ENCODE peak calls at places on chromosomes 6 and 20, in eight cellular contexts. F is hypothalamus; R is AG08395; Z is activated CD4-positive, alpha-beta T cell treated with anti-CD3 and anti-CD28 coated beads, Interleukin-2, amount 10 ng/mL, durations not matched to agents 7 days and 5 days; H is WTC11; K is CD8-positive, alpha-beta T cell; E is NK-92 treated with Interleukin-12 subunit alpha and Interleukin-12 subunit beta, amount 100 ng/mL, for 24 hours; B is activated T-helper 1 cell treated with anti-CD3 and anti-CD28 coated beads, Interleukin-2, amount 50 U/mL, for 16 hours. M is an unnamed sample.

GRCh38 chr6:154414021-154414813 is 57.6 kb upstream of the IPCEF1 start:
- DNase-seq in F (no peak), R (no peak), Z (no peak), H (no peak), K (no peak), E (no peak), B (no peak), M (no peak)

GRCh38 chr20:36349384-36350170 is 43.4 kb downstream of the DLGAP4 start:
- DNase-seq in F (no peak), R (no peak), Z (no peak), H (no peak), K (no peak), E (no peak), B (no peak), M (no peak)

GRCh38 chr6:85464722-85465150 is 14.9 kb downstream of the NT5E start:
- DNase-seq in F (no peak), R (peak; percentile 74), Z (peak; percentile 16), H (no peak), K (no peak), E (peak; percentile 34), B (no peak), M (no peak)

GRCh38 chr6:54717849-54718455 is 128.6 kb upstream of the FAM83B start:
- DNase-seq in F (peak; percentile 24), R (peak; percentile 15), Z (peak; percentile 59), H (peak; percentile 79), K (peak; percentile 7), E (peak; percentile 40), B (no peak), M (peak; percentile 77)

GRCh38 chr20:19456600-19457390 is 244.4 kb downstream of the SLC24A3 start:
- DNase-seq in F (no peak), R (no peak), Z (no peak), H (no peak), K (no peak), E (no peak), B (no peak), M (no peak)

GRCh38 chr6:300026-300425 is 7.7 kb downstream of the DUSP22 start:
- DNase-seq in F (no peak), R (no peak), Z (no peak), H (no peak), K (no peak), E (no peak), B (no peak), M (peak; percentile 82)

GRCh38 chr6:111356551-111356950 is 126.5 kb downstream of the REV3L start:
- DNase-seq in F (no peak), R (no peak), Z (no peak), H (no peak), K (no peak), E (no peak), B (no peak), M (no peak)

GRCh38 chr20:19757973-19758887 is at the start of gene RIN2:
- DNase-seq in F (peak; percentile 73), R (peak; percentile 96), Z (no peak), H (peak; percentile 94), K (no peak), E (no peak), B (no peak), M (peak; percentile 88)

GRCh38 chr6:13152804-13153203 is 175.5 kb downstream of the TBC1D7 start:
- DNase-seq in F (no peak), R (no peak), Z (no peak), H (peak; percentile 57), K (no peak), E (no peak), B (no peak), M (no peak)

GRCh38 chr20:62069741-62070216 is 4.1 kb upstream of the TAF4 start:
- DNase-seq in F (no peak), R (peak; percentile 86), Z (no peak), H (no peak), K (no peak), E (no peak), B (no peak), M (no peak)

GRCh38 chr6:15303162-15303919 is 57.5 kb downstream of the JARID2 start:
- DNase-seq in F (no peak), R (no peak), Z (no peak), H (no peak), K (no peak), E (no peak), B (no peak), M (no peak)

GRCh38 chr6:143063631-143064030 is 2.9 kb downstream of the AIG1 start:
- DNase-seq in F (no peak), R (no peak), Z (no peak), H (no peak), K (no peak), E (no peak), B (no peak), M (no peak)

GRCh38 chr20:63406011-63406410 is 44.9 kb upstream of the CHRNA4 start:
- DNase-seq in F (no peak), R (no peak), Z (no peak), H (no peak), K (no peak), E (no peak), B (no peak), M (no peak)

GRCh38 chr6:138036955-138037592 is 70.1 kb downstream of the PERP start:
- DNase-seq in F (no peak), R (no peak), Z (no peak), H (no peak), K (no peak), E (no peak), B (no peak), M (no peak)

GRCh38 chr6:29627762-29628418 is 5.1 kb downstream of the GABBR1 start:
- DNase-seq in F (peak; percentile 77), R (peak; percentile 86), Z (peak; percentile 59), H (peak; percentile 85), K (peak; percentile 40), E (no peak), B (no peak), M (peak; percentile 47)

GRCh38 chr6:6395581-6396197 is 75.2 kb upstream of the F13A1 start:
- DNase-seq in F (no peak), R (no peak), Z (no peak), H (no peak), K (no peak), E (no peak), B (no peak), M (no peak)

GRCh38 chr6:168035098-168035660 is 37.7 kb downstream of the KIF25 start:
- DNase-seq in F (peak; percentile 12), R (peak; percentile 77), Z (no peak), H (peak; percentile 75), K (no peak), E (no peak), B (no peak), M (peak; percentile 42)

GRCh38 chr6:158630944-158631616 is 13.5 kb downstream of the DYNLT1 start:
- DNase-seq in F (no peak), R (peak; percentile 49), Z (no peak), H (no peak), K (no peak), E (no peak), B (no peak), M (peak; percentile 90)

GRCh38 chr6:72554203-72554564 is 67.7 kb upstream of the KCNQ5 start:
- DNase-seq in F (no peak), R (peak; percentile 41), Z (no peak), H (no peak), K (no peak), E (no peak), B (no peak), M (no peak)

GRCh38 chr20:46130534-46130933 is 12.4 kb downstream of the CD40 start:
- DNase-seq in F (no peak), R (no peak), Z (no peak), H (no peak), K (no peak), E (no peak), B (no peak), M (no peak)

GRCh38 chr20:17969276-17969883 is 562 bp downstream of the MGME1 start:
- DNase-seq in F (peak; percentile 41), R (peak; percentile 29), Z (peak; percentile 48), H (no peak), K (no peak), E (peak; percentile 55), B (no peak), M (no peak)

GRCh38 chr6:129276986-129277385 is 394.0 kb downstream of the LAMA2 start:
- DNase-seq in F (no peak), R (no peak), Z (no peak), H (no peak), K (no peak), E (no peak), B (no peak), M (no peak)